ENCODE peak calls at places on chromosome 4, in eight cellular contexts. One of them, this sample, is unnamed.

GRCh38 chr4:57132746-57133142 is 22.6 kb upstream of the IGFBP7 start:
- DNase-seq in HEK293T: no peak
- DNase-seq in T-helper 2 cell: no peak
- DNase-seq in activated CD8-positive, alpha-beta memory T cell treated with anti-CD3 and anti-CD28 coated beads, Interleukin-2, amount 50 U/mL, for 48 hours: no peak
- DNase-seq in dermis blood vessel endothelial cell: no peak
- DNase-seq in non-pigmented ciliary epithelial cell: no peak
- DNase-seq in NCI-H187 treated with DMSO at 0.1 percent for 48 hours: no peak
- DNase-seq in HTR-8/SVneo: no peak
- DNase-seq in this sample: no peak

GRCh38 chr4:113300384-113301011 is 251.0 kb downstream of the ANK2 start:
- DNase-seq in HEK293T: no peak
- DNase-seq in T-helper 2 cell: peak
- DNase-seq in activated CD8-positive, alpha-beta memory T cell treated with anti-CD3 and anti-CD28 coated beads, Interleukin-2, amount 50 U/mL, for 48 hours: no peak
- DNase-seq in dermis blood vessel endothelial cell: no peak
- DNase-seq in non-pigmented ciliary epithelial cell: peak
- DNase-seq in NCI-H187 treated with DMSO at 0.1 percent for 48 hours: no peak
- DNase-seq in HTR-8/SVneo: no peak
- DNase-seq in this sample: no peak

GRCh38 chr4:180994722-180995121 is 1248.5 kb upstream of the TENM3 start:
- DNase-seq in HEK293T: no peak
- DNase-seq in T-helper 2 cell: no peak
- DNase-seq in activated CD8-positive, alpha-beta memory T cell treated with anti-CD3 and anti-CD28 coated beads, Interleukin-2, amount 50 U/mL, for 48 hours: no peak
- DNase-seq in dermis blood vessel endothelial cell: no peak
- DNase-seq in non-pigmented ciliary epithelial cell: no peak
- DNase-seq in NCI-H187 treated with DMSO at 0.1 percent for 48 hours: no peak
- DNase-seq in HTR-8/SVneo: no peak
- DNase-seq in this sample: no peak

GRCh38 chr4:137425281-137425680 is 107.0 kb downstream of the PCDH18 start:
- DNase-seq in HEK293T: no peak
- DNase-seq in T-helper 2 cell: no peak
- DNase-seq in activated CD8-positive, alpha-beta memory T cell treated with anti-CD3 and anti-CD28 coated beads, Interleukin-2, amount 50 U/mL, for 48 hours: no peak
- DNase-seq in dermis blood vessel endothelial cell: no peak
- DNase-seq in non-pigmented ciliary epithelial cell: no peak
- DNase-seq in NCI-H187 treated with DMSO at 0.1 percent for 48 hours: no peak
- DNase-seq in HTR-8/SVneo: no peak
- DNase-seq in this sample: no peak

GRCh38 chr4:15947684-15948083 is 9.1 kb upstream of the FGFBP1 start:
- DNase-seq in HEK293T: no peak
- DNase-seq in T-helper 2 cell: no peak
- DNase-seq in activated CD8-positive, alpha-beta memory T cell treated with anti-CD3 and anti-CD28 coated beads, Interleukin-2, amount 50 U/mL, for 48 hours: no peak
- DNase-seq in dermis blood vessel endothelial cell: no peak
- DNase-seq in non-pigmented ciliary epithelial cell: no peak
- DNase-seq in NCI-H187 treated with DMSO at 0.1 percent for 48 hours: no peak
- DNase-seq in HTR-8/SVneo: no peak
- DNase-seq in this sample: no peak

GRCh38 chr4:168524006-168524405 is 27.2 kb downstream of the PALLD start:
- DNase-seq in HEK293T: no peak
- DNase-seq in T-helper 2 cell: no peak
- DNase-seq in activated CD8-positive, alpha-beta memory T cell treated with anti-CD3 and anti-CD28 coated beads, Interleukin-2, amount 50 U/mL, for 48 hours: no peak
- DNase-seq in dermis blood vessel endothelial cell: peak
- DNase-seq in non-pigmented ciliary epithelial cell: no peak
- DNase-seq in NCI-H187 treated with DMSO at 0.1 percent for 48 hours: no peak
- DNase-seq in HTR-8/SVneo: peak
- DNase-seq in this sample: no peak

GRCh38 chr4:41050840-41051775 is 163.2 kb downstream of the APBB2 start:
- DNase-seq in HEK293T: no peak
- DNase-seq in T-helper 2 cell: no peak
- DNase-seq in activated CD8-positive, alpha-beta memory T cell treated with anti-CD3 and anti-CD28 coated beads, Interleukin-2, amount 50 U/mL, for 48 hours: no peak
- DNase-seq in dermis blood vessel endothelial cell: peak
- DNase-seq in non-pigmented ciliary epithelial cell: no peak
- DNase-seq in NCI-H187 treated with DMSO at 0.1 percent for 48 hours: no peak
- DNase-seq in HTR-8/SVneo: no peak
- DNase-seq in this sample: no peak

GRCh38 chr4:102500371-102501175 is 586 bp upstream of the NFKB1 start:
- DNase-seq in HEK293T: peak
- DNase-seq in T-helper 2 cell: peak
- DNase-seq in activated CD8-positive, alpha-beta memory T cell treated with anti-CD3 and anti-CD28 coated beads, Interleukin-2, amount 50 U/mL, for 48 hours: peak
- DNase-seq in dermis blood vessel endothelial cell: peak
- DNase-seq in non-pigmented ciliary epithelial cell: no peak
- DNase-seq in NCI-H187 treated with DMSO at 0.1 percent for 48 hours: no peak
- DNase-seq in HTR-8/SVneo: peak
- DNase-seq in this sample: no peak

GRCh38 chr4:8019396-8020365 is 80.0 kb upstream of the AFAP1 start:
- DNase-seq in HEK293T: no peak
- DNase-seq in T-helper 2 cell: peak
- DNase-seq in activated CD8-positive, alpha-beta memory T cell treated with anti-CD3 and anti-CD28 coated beads, Interleukin-2, amount 50 U/mL, for 48 hours: no peak
- DNase-seq in dermis blood vessel endothelial cell: no peak
- DNase-seq in non-pigmented ciliary epithelial cell: no peak
- DNase-seq in NCI-H187 treated with DMSO at 0.1 percent for 48 hours: peak
- DNase-seq in HTR-8/SVneo: no peak
- DNase-seq in this sample: no peak

GRCh38 chr4:186029731-186030421 is 39.1 kb upstream of the TLR3 start:
- DNase-seq in HEK293T: no peak
- DNase-seq in T-helper 2 cell: no peak
- DNase-seq in activated CD8-positive, alpha-beta memory T cell treated with anti-CD3 and anti-CD28 coated beads, Interleukin-2, amount 50 U/mL, for 48 hours: no peak
- DNase-seq in dermis blood vessel endothelial cell: peak
- DNase-seq in non-pigmented ciliary epithelial cell: no peak
- DNase-seq in NCI-H187 treated with DMSO at 0.1 percent for 48 hours: no peak
- DNase-seq in HTR-8/SVneo: no peak
- DNase-seq in this sample: peak

GRCh38 chr4:71639380-71639779 is 144.5 kb downstream of the GC start:
- DNase-seq in HEK293T: no peak
- DNase-seq in T-helper 2 cell: no peak
- DNase-seq in activated CD8-positive, alpha-beta memory T cell treated with anti-CD3 and anti-CD28 coated beads, Interleukin-2, amount 50 U/mL, for 48 hours: no peak
- DNase-seq in dermis blood vessel endothelial cell: no peak
- DNase-seq in non-pigmented ciliary epithelial cell: no peak
- DNase-seq in NCI-H187 treated with DMSO at 0.1 percent for 48 hours: no peak
- DNase-seq in HTR-8/SVneo: no peak
- DNase-seq in this sample: no peak

GRCh38 chr4:121237069-121237399 is 72.9 kb upstream of the TNIP3 start:
- DNase-seq in HEK293T: no peak
- DNase-seq in T-helper 2 cell: no peak
- DNase-seq in activated CD8-positive, alpha-beta memory T cell treated with anti-CD3 and anti-CD28 coated beads, Interleukin-2, amount 50 U/mL, for 48 hours: no peak
- DNase-seq in dermis blood vessel endothelial cell: no peak
- DNase-seq in non-pigmented ciliary epithelial cell: no peak
- DNase-seq in NCI-H187 treated with DMSO at 0.1 percent for 48 hours: no peak
- DNase-seq in HTR-8/SVneo: no peak
- DNase-seq in this sample: no peak

GRCh38 chr4:82797591-82798081 is 960 bp downstream of the SCD5 start:
- DNase-seq in HEK293T: peak
- DNase-seq in T-helper 2 cell: peak
- DNase-seq in activated CD8-positive, alpha-beta memory T cell treated with anti-CD3 and anti-CD28 coated beads, Interleukin-2, amount 50 U/mL, for 48 hours: peak
- DNase-seq in dermis blood vessel endothelial cell: peak
- DNase-seq in non-pigmented ciliary epithelial cell: no peak
- DNase-seq in NCI-H187 treated with DMSO at 0.1 percent for 48 hours: no peak
- DNase-seq in HTR-8/SVneo: no peak
- DNase-seq in this sample: no peak

GRCh38 chr4:99856166-99856565 is 38.1 kb downstream of the LAMTOR3 start:
- DNase-seq in HEK293T: no peak
- DNase-seq in T-helper 2 cell: peak
- DNase-seq in activated CD8-positive, alpha-beta memory T cell treated with anti-CD3 and anti-CD28 coated beads, Interleukin-2, amount 50 U/mL, for 48 hours: no peak
- DNase-seq in dermis blood vessel endothelial cell: peak
- DNase-seq in non-pigmented ciliary epithelial cell: no peak
- DNase-seq in NCI-H187 treated with DMSO at 0.1 percent for 48 hours: no peak
- DNase-seq in HTR-8/SVneo: no peak
- DNase-seq in this sample: no peak

GRCh38 chr4:21768349-21769310 is 179.9 kb downstream of the KCNIP4 start:
- DNase-seq in HEK293T: peak
- DNase-seq in T-helper 2 cell: peak
- DNase-seq in activated CD8-positive, alpha-beta memory T cell treated with anti-CD3 and anti-CD28 coated beads, Interleukin-2, amount 50 U/mL, for 48 hours: no peak
- DNase-seq in dermis blood vessel endothelial cell: peak
- DNase-seq in non-pigmented ciliary epithelial cell: peak
- DNase-seq in NCI-H187 treated with DMSO at 0.1 percent for 48 hours: no peak
- DNase-seq in HTR-8/SVneo: no peak
- DNase-seq in this sample: no peak

GRCh38 chr4:152419809-152420208 is 116.1 kb downstream of the FBXW7 start:
- DNase-seq in HEK293T: no peak
- DNase-seq in T-helper 2 cell: peak
- DNase-seq in activated CD8-positive, alpha-beta memory T cell treated with anti-CD3 and anti-CD28 coated beads, Interleukin-2, amount 50 U/mL, for 48 hours: no peak
- DNase-seq in dermis blood vessel endothelial cell: no peak
- DNase-seq in non-pigmented ciliary epithelial cell: no peak
- DNase-seq in NCI-H187 treated with DMSO at 0.1 percent for 48 hours: no peak
- DNase-seq in HTR-8/SVneo: no peak
- DNase-seq in this sample: no peak

GRCh38 chr4:47879458-47879857 is 34.9 kb downstream of the NFXL1 start:
- DNase-seq in HEK293T: no peak
- DNase-seq in T-helper 2 cell: no peak
- DNase-seq in activated CD8-positive, alpha-beta memory T cell treated with anti-CD3 and anti-CD28 coated beads, Interleukin-2, amount 50 U/mL, for 48 hours: no peak
- DNase-seq in dermis blood vessel endothelial cell: no peak
- DNase-seq in non-pigmented ciliary epithelial cell: no peak
- DNase-seq in NCI-H187 treated with DMSO at 0.1 percent for 48 hours: no peak
- DNase-seq in HTR-8/SVneo: no peak
- DNase-seq in this sample: no peak

GRCh38 chr4:95091272-95091671 is 333.5 kb downstream of the BMPR1B start:
- DNase-seq in HEK293T: no peak
- DNase-seq in T-helper 2 cell: no peak
- DNase-seq in activated CD8-positive, alpha-beta memory T cell treated with anti-CD3 and anti-CD28 coated beads, Interleukin-2, amount 50 U/mL, for 48 hours: no peak
- DNase-seq in dermis blood vessel endothelial cell: no peak
- DNase-seq in non-pigmented ciliary epithelial cell: no peak
- DNase-seq in NCI-H187 treated with DMSO at 0.1 percent for 48 hours: no peak
- DNase-seq in HTR-8/SVneo: no peak
- DNase-seq in this sample: no peak

GRCh38 chr4:145320269-145320668 is 139.9 kb upstream of the OTUD4 start:
- DNase-seq in HEK293T: no peak
- DNase-seq in T-helper 2 cell: no peak
- DNase-seq in activated CD8-positive, alpha-beta memory T cell treated with anti-CD3 and anti-CD28 coated beads, Interleukin-2, amount 50 U/mL, for 48 hours: no peak
- DNase-seq in dermis blood vessel endothelial cell: no peak
- DNase-seq in non-pigmented ciliary epithelial cell: no peak
- DNase-seq in NCI-H187 treated with DMSO at 0.1 percent for 48 hours: no peak
- DNase-seq in HTR-8/SVneo: no peak
- DNase-seq in this sample: no peak

GRCh38 chr4:140061194-140061593 is 92.8 kb downstream of the MAML3 start:
- DNase-seq in HEK293T: no peak
- DNase-seq in T-helper 2 cell: no peak
- DNase-seq in activated CD8-positive, alpha-beta memory T cell treated with anti-CD3 and anti-CD28 coated beads, Interleukin-2, amount 50 U/mL, for 48 hours: no peak
- DNase-seq in dermis blood vessel endothelial cell: peak
- DNase-seq in non-pigmented ciliary epithelial cell: no peak
- DNase-seq in NCI-H187 treated with DMSO at 0.1 percent for 48 hours: no peak
- DNase-seq in HTR-8/SVneo: no peak
- DNase-seq in this sample: no peak

GRCh38 chr4:144969793-144970192 is 128.2 kb downstream of the ANAPC10 start:
- DNase-seq in HEK293T: no peak
- DNase-seq in T-helper 2 cell: no peak
- DNase-seq in activated CD8-positive, alpha-beta memory T cell treated with anti-CD3 and anti-CD28 coated beads, Interleukin-2, amount 50 U/mL, for 48 hours: no peak
- DNase-seq in dermis blood vessel endothelial cell: no peak
- DNase-seq in non-pigmented ciliary epithelial cell: no peak
- DNase-seq in NCI-H187 treated with DMSO at 0.1 percent for 48 hours: no peak
- DNase-seq in HTR-8/SVneo: no peak
- DNase-seq in this sample: no peak

GRCh38 chr4:41346306-41347061 is 89.8 kb downstream of the UCHL1 start:
- DNase-seq in HEK293T: peak
- DNase-seq in T-helper 2 cell: no peak
- DNase-seq in activated CD8-positive, alpha-beta memory T cell treated with anti-CD3 and anti-CD28 coated beads, Interleukin-2, amount 50 U/mL, for 48 hours: no peak
- DNase-seq in dermis blood vessel endothelial cell: peak
- DNase-seq in non-pigmented ciliary epithelial cell: no peak
- DNase-seq in NCI-H187 treated with DMSO at 0.1 percent for 48 hours: no peak
- DNase-seq in HTR-8/SVneo: peak
- DNase-seq in this sample: no peak

GRCh38 chr4:87073570-87074470 is 139.0 kb downstream of the AFF1 start:
- DNase-seq in HEK293T: no peak
- DNase-seq in T-helper 2 cell: peak
- DNase-seq in activated CD8-positive, alpha-beta memory T cell treated with anti-CD3 and anti-CD28 coated beads, Interleukin-2, amount 50 U/mL, for 48 hours: peak
- DNase-seq in dermis blood vessel endothelial cell: peak
- DNase-seq in non-pigmented ciliary epithelial cell: no peak
- DNase-seq in NCI-H187 treated with DMSO at 0.1 percent for 48 hours: peak
- DNase-seq in HTR-8/SVneo: no peak
- DNase-seq in this sample: no peak

GRCh38 chr4:74114234-74114633 is 15.2 kb upstream of the CXCL2 start:
- DNase-seq in HEK293T: no peak
- DNase-seq in T-helper 2 cell: no peak
- DNase-seq in activated CD8-positive, alpha-beta memory T cell treated with anti-CD3 and anti-CD28 coated beads, Interleukin-2, amount 50 U/mL, for 48 hours: no peak
- DNase-seq in dermis blood vessel endothelial cell: peak
- DNase-seq in non-pigmented ciliary epithelial cell: peak
- DNase-seq in NCI-H187 treated with DMSO at 0.1 percent for 48 hours: no peak
- DNase-seq in HTR-8/SVneo: no peak
- DNase-seq in this sample: no peak

GRCh38 chr4:38591617-38592337 is 72.2 kb upstream of the KLF3 start:
- DNase-seq in HEK293T: no peak
- DNase-seq in T-helper 2 cell: no peak
- DNase-seq in activated CD8-positive, alpha-beta memory T cell treated with anti-CD3 and anti-CD28 coated beads, Interleukin-2, amount 50 U/mL, for 48 hours: no peak
- DNase-seq in dermis blood vessel endothelial cell: no peak
- DNase-seq in non-pigmented ciliary epithelial cell: no peak
- DNase-seq in NCI-H187 treated with DMSO at 0.1 percent for 48 hours: no peak
- DNase-seq in HTR-8/SVneo: no peak
- DNase-seq in this sample: no peak

This sample was measured in ascending aorta.